ENCODE peak calls at places on chromosomes 5 and 9, in five cellular contexts. F is heart left ventricle, Z is spleen, C is IMR-90, S is tibial nerve. N is an unnamed sample.

GRCh38 chr9:13274901-13275641 is 4.4 kb downstream of the MPDZ start:
- DNase-seq in F (no peak), Z (no peak), C (peak; percentile 63), S (no peak), N (no peak)

GRCh38 chr5:14302343-14302742 is 159.2 kb downstream of the TRIO start:
- DNase-seq in F (no peak), Z (no peak), C (no peak), S (no peak), N (no peak)

GRCh38 chr5:107806705-107807104 is 136.0 kb upstream of the EFNA5 start:
- DNase-seq in F (no peak), Z (no peak), C (peak; percentile 80), S (no peak), N (no peak)

GRCh38 chr5:139955053-139955605 is 88.0 kb downstream of the NRG2 start:
- DNase-seq in F (no peak), Z (no peak), C (no peak), S (no peak), N (no peak)

GRCh38 chr9:119588874-119589560 is 219.8 kb upstream of the BRINP1 start:
- DNase-seq in F (no peak), Z (no peak), C (no peak), S (no peak), N (no peak)

GRCh38 chr9:76240578-76240977 is 153.6 kb downstream of the RFK start:
- DNase-seq in F (no peak), Z (no peak), C (no peak), S (no peak), N (no peak)

GRCh38 chr9:131349522-131349880 is 44.4 kb upstream of the PRRC2B start:
- DNase-seq in F (no peak), Z (no peak), C (no peak), S (no peak), N (no peak)

GRCh38 chr9:121483049-121483448 is 16.6 kb downstream of the GGTA1 start:
- DNase-seq in F (no peak), Z (no peak), C (no peak), S (no peak), N (no peak)

GRCh38 chr9:16782490-16782889 is 88.0 kb downstream of the BNC2 start:
- DNase-seq in F (no peak), Z (no peak), C (no peak), S (no peak), N (no peak)

GRCh38 chr5:151155777-151156731 is 1.5 kb downstream of the ANXA6 start:
- DNase-seq in F (peak; percentile 33), Z (peak; percentile 84), C (peak; percentile 68), S (no peak), N (no peak)

GRCh38 chr5:151158287-151158661 is 695 bp upstream of the ANXA6 start:
- DNase-seq in F (no peak), Z (no peak), C (no peak), S (no peak), N (no peak)

GRCh38 chr5:151159649-151160373 is 2.2 kb upstream of the ANXA6 start:
- DNase-seq in F (no peak), Z (no peak), C (no peak), S (no peak), N (no peak)

GRCh38 chr5:151156732-151157402 is 712 bp downstream of the ANXA6 start:
- DNase-seq in F (peak; percentile 23), Z (peak; percentile 82), C (peak; percentile 23), S (no peak), N (no peak)

DNA sequence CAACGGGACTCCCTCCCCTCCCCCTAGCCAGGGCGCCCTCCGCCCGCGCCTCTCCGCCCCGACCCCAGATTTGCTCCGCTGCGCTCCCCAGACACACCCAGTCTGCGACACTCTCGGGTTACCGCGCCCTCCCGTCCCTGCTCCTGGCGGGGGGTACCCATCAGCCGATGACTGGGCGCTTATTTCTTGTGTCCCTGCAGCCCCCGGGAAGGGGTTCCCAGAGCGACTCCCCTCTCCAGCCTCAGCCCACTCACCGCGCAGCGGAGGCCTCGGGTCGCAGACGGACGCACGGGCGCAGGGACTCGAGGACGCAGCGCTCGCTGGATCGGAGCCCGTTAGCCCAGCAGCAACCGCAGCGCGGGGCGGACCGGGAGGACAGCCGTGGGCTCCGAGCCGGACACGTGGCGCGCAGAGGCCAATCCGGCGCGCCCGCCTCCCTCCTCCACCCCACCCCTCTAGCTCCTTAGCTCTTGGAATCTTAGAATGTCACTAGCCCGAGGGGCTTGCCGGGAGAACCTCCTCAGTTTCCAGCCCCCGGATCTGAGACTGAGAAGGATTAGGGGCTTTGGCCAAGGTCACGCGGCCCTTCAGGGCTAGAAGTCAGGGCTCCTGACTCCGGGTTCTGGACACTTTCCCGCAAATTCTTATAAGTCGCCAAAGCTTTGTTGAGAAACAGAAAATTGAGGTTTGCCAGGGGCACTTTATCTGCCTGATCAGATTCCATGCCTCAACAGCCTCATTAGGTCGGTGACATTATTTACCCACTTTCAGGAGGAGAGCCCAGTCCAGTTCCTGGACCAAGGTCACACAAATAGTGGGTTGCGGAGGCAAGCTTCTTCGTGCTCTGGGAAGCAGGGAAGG is at the start of gene ANXA6:
- DNase-seq in F (peak; percentile 91), Z (peak; percentile 96), C (peak; percentile 73), S (peak; percentile 84), N (no peak)
- TF ChIP-seq POLR2A in F (peak; percentile 74), Z (no peak), C (peak; percentile 54), S (peak; percentile 72), N (peak; percentile 78)

GRCh38 chr9:292915-293314 is 78.2 kb downstream of the DOCK8 start:
- DNase-seq in F (no peak), Z (no peak), C (no peak), S (no peak), N (no peak)

GRCh38 chr9:297104-297794 is 82.6 kb downstream of the DOCK8 start:
- DNase-seq in F (no peak), Z (peak; percentile 82), C (no peak), S (no peak), N (no peak)

GRCh38 chr9:303502-303901 is 88.8 kb downstream of the DOCK8 start:
- DNase-seq in F (no peak), Z (no peak), C (no peak), S (no peak), N (no peak)

DNA sequence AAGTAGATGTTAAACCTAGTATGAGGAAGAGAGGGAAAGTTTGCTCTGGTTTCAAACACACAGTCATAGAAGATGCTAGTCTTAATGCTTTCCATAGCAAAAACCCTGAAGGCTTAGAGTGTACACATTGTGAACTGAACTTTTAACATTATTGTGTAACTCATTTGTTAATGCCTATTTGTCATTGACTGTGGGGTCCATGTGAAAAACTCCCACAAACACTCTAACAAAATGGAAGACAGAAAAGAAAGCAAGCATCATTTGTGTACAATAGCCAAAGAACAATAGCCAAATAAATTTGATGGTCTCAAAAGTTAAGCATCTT is 83.1 kb downstream of the DOCK8 start:
- DNase-seq in F (no peak), Z (no peak), C (no peak), S (no peak), N (no peak)
- H3K36me3 ChIP-seq in F (no peaks in the 10 kb centered on the region), Z (peaks cover 18% of the 10 kb centered on the region), C (no peaks in the 10 kb centered on the region), S (no peaks in the 10 kb centered on the region), N (no peaks in the 10 kb centered on the region)

GRCh38 chr9:132923346-132923902 is 21.0 kb downstream of the TSC1 start:
- DNase-seq in F (no peak), Z (no peak), C (no peak), S (no peak), N (no peak)

GRCh38 chr9:132914924-132915323 is 29.5 kb downstream of the TSC1 start:
- DNase-seq in F (no peak), Z (no peak), C (no peak), S (no peak), N (no peak)

DNA sequence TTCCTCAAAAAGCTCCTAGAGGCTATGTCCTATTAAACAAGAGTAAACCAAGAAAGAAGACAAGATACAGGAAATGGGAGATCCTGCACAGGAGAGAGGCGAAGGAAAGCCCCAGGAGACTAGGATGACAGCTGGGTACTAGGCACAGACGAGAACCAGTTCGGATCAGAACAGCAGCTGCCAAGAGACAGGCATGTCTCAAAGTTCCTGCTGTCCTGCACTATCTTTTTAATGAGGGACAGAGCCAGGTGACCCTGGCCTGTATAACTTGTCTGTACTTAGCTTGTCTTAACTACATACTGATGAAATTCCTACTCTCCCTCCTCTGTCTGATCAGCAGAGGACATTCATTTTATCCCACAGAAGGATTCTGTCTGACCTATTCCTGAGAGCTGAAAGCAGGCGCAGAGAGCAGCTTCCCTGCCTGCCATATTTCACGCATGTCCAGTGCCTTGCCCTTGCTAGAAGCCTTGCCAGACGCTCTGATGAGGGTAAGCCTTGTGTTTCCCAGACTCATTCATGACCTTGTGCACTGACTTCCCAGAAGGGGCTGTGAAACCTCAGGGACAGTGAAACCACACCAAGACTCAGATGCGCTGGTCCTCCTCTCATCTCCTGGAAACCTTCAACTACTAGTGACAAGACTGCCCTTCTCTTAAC is 24.7 kb downstream of the TSC1 start:
- DNase-seq in F (no peak), Z (no peak), C (no peak), S (no peak), N (no peak)
- TF ChIP-seq POLR2A in F (no peak), Z (no peak), C (no peak), S (no peak), N (no peak)

DNA sequence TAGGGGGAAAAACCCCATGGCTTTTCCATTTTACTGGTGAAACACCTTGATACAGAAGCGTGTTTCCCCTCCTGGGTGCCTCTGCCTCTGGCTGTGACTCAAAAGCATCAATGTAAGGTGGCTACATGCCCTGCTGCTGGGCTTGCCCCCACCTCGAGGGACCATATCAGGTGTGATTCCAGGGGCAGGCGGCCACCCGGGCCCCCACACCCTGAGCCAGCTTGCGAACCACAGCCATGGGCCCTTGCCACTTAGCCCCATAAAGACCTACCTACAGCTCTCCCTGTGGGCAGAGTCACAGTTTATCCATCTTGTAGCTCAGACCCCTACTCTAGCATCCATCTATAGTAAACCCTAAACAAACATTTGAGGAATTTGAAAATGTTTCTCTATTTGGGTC is 10.8 kb downstream of the SHC3 start:
- DNase-seq in F (no peak), Z (no peak), C (no peak), S (no peak), N (no peak)
- H3K36me3 ChIP-seq in F (no peaks in the 10 kb centered on the region), Z (no peaks in the 10 kb centered on the region), C (no peaks in the 10 kb centered on the region), S (no peaks in the 10 kb centered on the region), N (no peaks in the 10 kb centered on the region)

DNA sequence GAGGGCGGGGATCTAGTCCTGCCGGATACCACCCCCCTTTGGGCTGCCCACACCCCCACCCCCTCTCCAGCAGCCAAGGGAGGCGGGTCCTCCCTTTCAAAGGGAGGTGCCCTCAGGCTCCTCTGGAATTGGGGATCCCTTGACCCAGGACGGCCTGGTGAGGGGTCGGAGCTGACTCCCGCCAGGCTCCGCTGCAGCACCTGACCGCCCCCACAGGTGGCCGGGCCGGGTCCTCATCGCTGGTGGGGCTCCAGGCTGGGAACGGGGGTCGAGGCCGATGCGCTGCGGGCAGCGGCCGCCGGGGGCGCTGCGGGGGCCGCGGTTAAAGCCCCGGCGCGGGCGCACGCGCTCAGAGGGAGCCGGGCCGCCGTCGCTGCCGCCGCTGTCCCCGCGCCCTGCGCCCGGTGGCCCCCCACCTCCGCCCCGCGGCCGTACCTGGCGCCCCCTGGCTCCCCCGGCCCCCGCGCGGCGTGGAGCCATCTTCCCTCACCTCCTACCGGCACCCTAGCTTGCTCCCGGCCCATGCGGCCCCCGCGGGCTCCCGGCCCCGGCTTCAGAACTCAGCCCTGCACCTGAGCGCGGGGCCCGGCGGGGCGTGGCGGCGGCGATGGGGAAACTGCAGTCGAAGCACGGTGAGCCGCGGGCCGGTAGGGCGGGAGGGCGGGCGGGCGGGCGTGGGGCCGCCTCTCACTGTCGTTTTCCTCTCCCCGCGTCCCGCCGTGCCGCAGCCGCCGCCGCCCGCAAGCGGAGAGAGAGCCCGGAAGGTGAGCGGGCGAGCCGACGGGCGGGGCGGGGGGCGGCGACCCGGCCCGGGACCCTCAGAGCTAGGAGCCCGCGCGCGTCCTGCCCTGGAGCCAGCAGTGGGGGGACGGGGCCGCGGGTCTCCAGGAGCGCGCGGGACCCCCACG is at the start of gene NKD2:
- DNase-seq in F (peak; percentile 15), Z (peak; percentile 77), C (no peak), S (peak; percentile 8), N (no peak)
- TF ChIP-seq POLR2A in F (no peak), Z (no peak), C (no peak), S (no peak), N (peak; percentile 15)

GRCh38 chr5:55383254-55383653 is 75.5 kb downstream of the MTREX start:
- DNase-seq in F (no peak), Z (no peak), C (no peak), S (no peak), N (no peak)
- H3K36me3 ChIP-seq in F (peaks cover 45% of the 10 kb centered on the region), Z (peaks cover 37% of the 10 kb centered on the region), C (peaks cover 14% of the 10 kb centered on the region), S (no peaks in the 10 kb centered on the region), N (peaks cover 4% of the 10 kb centered on the region)